ENCODE peak calls at places on chromosomes 3 and 15, in six cellular contexts. Q is endothelial cell of umbilical vein, D is A549, M is GM12878, K is K562, C is HepG2. X is an unnamed sample.

GRCh38 chr3:51681453-51681852 is 10.4 kb downstream of the TEX264 start:
- DNase-seq in C (no peak), D (no peak), K (no peak), M (no peak), Q (no peak), X (peak)

GRCh38 chr15:74780983-74781672 is 752 bp upstream of the CSK start:
- DNase-seq in D (no peak), K (no peak), Q (no peak), C (no peak), M (no peak), X (peak)

GRCh38 chr3:138474163-138474562 is 39.7 kb downstream of the ESYT3 start:
- DNase-seq in D (no peak), M (no peak), C (no peak), K (no peak), Q (no peak), X (no peak)

GRCh38 chr3:69020424-69020823 is 6.9 kb upstream of the EOGT start:
- DNase-seq in K (no peak), Q (no peak), C (no peak), D (no peak), M (no peak), X (no peak)

GRCh38 chr3:55267206-55267930 is 219.7 kb downstream of the WNT5A start:
- DNase-seq in K (no peak), D (no peak), M (no peak), Q (no peak), C (no peak), X (no peak)

GRCh38 chr3:34312684-34313083 is 514.3 kb downstream of the PDCD6IP start:
- DNase-seq in M (no peak), C (no peak), K (no peak), Q (no peak), D (no peak), X (no peak)

GRCh38 chr3:95297586-95297985 is 1234.7 kb downstream of the NSUN3 start:
- DNase-seq in M (no peak), D (no peak), Q (no peak), K (no peak), C (no peak), X (no peak)

GRCh38 chr15:70932397-70932796 is 39.8 kb downstream of the LRRC49 start:
- DNase-seq in Q (no peak), C (no peak), D (no peak), M (peak), K (no peak), X (no peak)

GRCh38 chr3:40631341-40631995 is 106.7 kb downstream of the ZNF621 start:
- DNase-seq in K (no peak), D (no peak), Q (no peak), M (no peak), C (no peak), X (no peak)

GRCh38 chr15:100224206-100225185 is 117.3 kb downstream of the ADAMTS17 start:
- DNase-seq in M (no peak), C (no peak), K (no peak), Q (no peak), D (no peak), X (peak)

GRCh38 chr3:107523361-107524213 is 825 bp downstream of the BBX start:
- DNase-seq in C (peak), D (no peak), M (no peak), K (peak), Q (peak), X (peak)

GRCh38 chr3:1190576-1190975 is 97.8 kb downstream of the CNTN6 start:
- DNase-seq in Q (no peak), D (no peak), C (no peak), K (no peak), M (no peak), X (no peak)

GRCh38 chr15:20645956-20646355 is 104.4 kb upstream of the GOLGA6L6 start:
- DNase-seq in C (no peak), K (no peak), D (no peak), Q (no peak), M (peak), X (peak)

GRCh38 chr3:27185231-27185989 is 183.8 kb downstream of the NEK10 start:
- DNase-seq in M (no peak), K (no peak), C (no peak), Q (no peak), D (no peak), X (no peak)

GRCh38 chr3:15631426-15632211 is 30.1 kb downstream of the BTD start:
- DNase-seq in M (no peak), C (no peak), K (peak), D (no peak), Q (no peak), X (no peak)

GRCh38 chr15:71237456-71238188 is 122.4 kb downstream of the THSD4 start:
- DNase-seq in M (no peak), K (peak), C (peak), D (peak), Q (peak), X (no peak)

GRCh38 chr3:167228135-167228534 is 152.0 kb downstream of the ZBBX start:
- DNase-seq in M (no peak), Q (no peak), C (no peak), K (no peak), D (no peak), X (peak)

GRCh38 chr3:128133273-128133883 is 9.8 kb upstream of the RUVBL1 start:
- DNase-seq in D (no peak), K (no peak), C (peak), M (no peak), Q (peak), X (peak)

GRCh38 chr3:13110678-13111116 is 37.5 kb upstream of the IQSEC1 start:
- DNase-seq in Q (no peak), C (no peak), D (no peak), K (no peak), M (peak), X (no peak)

GRCh38 chr3:192409838-192410683 is 317.3 kb downstream of the FGF12 start:
- DNase-seq in Q (peak), K (no peak), C (no peak), M (no peak), D (peak), X (no peak)

GRCh38 chr3:177476921-177477435 is 279.7 kb upstream of the TBL1XR1 start:
- DNase-seq in Q (no peak), C (no peak), M (no peak), K (no peak), D (no peak), X (no peak)

GRCh38 chr15:75694241-75695182 is 18.1 kb downstream of the CSPG4 start:
- DNase-seq in C (peak), K (peak), Q (peak), M (no peak), D (peak), X (peak)

GRCh38 chr3:36981006-36981405 is 11.9 kb downstream of the EPM2AIP1 start:
- DNase-seq in M (no peak), K (no peak), C (no peak), Q (no peak), D (no peak), X (no peak)

GRCh38 chr3:8589880-8590556 is 54.6 kb downstream of the SSUH2 start:
- DNase-seq in Q (no peak), D (no peak), K (no peak), C (no peak), M (no peak), X (no peak)

GRCh38 chr3:136670166-136670565 is 82.0 kb downstream of the STAG1 start:
- DNase-seq in Q (peak), D (no peak), M (no peak), K (no peak), C (no peak), X (no peak)

GRCh38 chr15:63362196-63362595 is 19.4 kb downstream of the CA12 start:
- DNase-seq in D (no peak), K (peak), M (no peak), C (no peak), Q (no peak), X (no peak)

GRCh38 chr3:140942221-140943104 is 827 bp downstream of the SLC25A36 start:
- DNase-seq in K (peak), Q (peak), M (no peak), D (peak), C (peak), X (peak)

GRCh38 chr3:120661963-120662347 is 20.1 kb downstream of the HGD start:
- DNase-seq in Q (no peak), D (no peak), C (no peak), M (no peak), K (no peak), X (no peak)

GRCh38 chr15:45647828-45648227 is 13.0 kb downstream of the SQOR start:
- DNase-seq in M (no peak), K (no peak), C (no peak), D (no peak), Q (no peak), X (no peak)

GRCh38 chr15:74788042-74788715 is 6.3 kb downstream of the CSK start:
- DNase-seq in Q (no peak), C (no peak), M (no peak), K (no peak), D (no peak), X (peak)

GRCh38 chr3:123739754-123740153 is 144.4 kb downstream of the MYLK start:
- DNase-seq in C (no peak), K (no peak), D (no peak), Q (no peak), M (no peak), X (no peak)

GRCh38 chr15:39801641-39802309 is 19.1 kb upstream of the FSIP1 start:
- DNase-seq in D (peak), M (no peak), Q (peak), C (peak), K (peak), X (peak)

GRCh38 chr3:11385908-11386307 is 113.7 kb downstream of the ATG7 start:
- DNase-seq in Q (peak), C (no peak), K (no peak), M (no peak), D (no peak), X (no peak)

GRCh38 chr3:31114929-31115283 is 220.4 kb upstream of the GADL1 start:
- DNase-seq in K (peak), C (no peak), D (no peak), Q (no peak), M (no peak), X (no peak)

GRCh38 chr15:51735611-51736010 is 1.8 kb downstream of the LYSMD2 start:
- DNase-seq in K (no peak), C (no peak), Q (no peak), M (no peak), D (no peak), X (peak)
- TF ChIP-seq MYC in K (no peak), C (no peak), Q (no peak), M (no peak), D (no peak), X (no peak)

DNA sequence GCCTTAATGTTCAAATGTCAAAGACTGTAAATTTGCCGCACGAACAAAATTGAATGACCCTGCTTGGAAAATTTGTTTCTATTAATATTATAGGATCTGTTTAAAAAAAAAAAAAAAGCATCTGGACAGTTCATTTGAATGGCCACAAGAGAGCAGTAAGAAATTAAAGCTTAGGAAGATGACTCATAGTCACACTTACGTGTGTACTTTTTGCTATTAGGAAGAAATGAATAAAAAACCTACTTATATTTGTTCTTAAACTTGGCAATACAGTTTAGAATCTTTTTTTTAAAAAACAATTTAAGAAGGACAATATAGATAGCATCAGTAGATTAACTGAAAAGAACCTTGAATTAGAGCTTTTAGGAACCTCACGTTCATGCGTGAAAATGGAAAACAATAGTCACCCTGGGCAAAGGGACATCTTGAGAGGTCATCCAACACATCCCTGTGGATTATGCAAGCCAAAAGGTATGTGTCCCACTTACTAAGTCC is 621.8 kb downstream of the MECOM start:
- DNase-seq in K (peak), C (peak), D (peak), M (no peak), Q (peak), X (peak)
- TF ChIP-seq MYC in K (no peak), C (no peak), D (no peak), M (no peak), Q (no peak), X (no peak)

GRCh38 chr15:78917888-78918287 is 27.0 kb downstream of the CTSH start:
- DNase-seq in M (no peak), D (no peak), K (no peak), C (no peak), Q (no peak), X (no peak)
- TF ChIP-seq MYC in M (no peak), D (no peak), K (no peak), C (no peak), Q (no peak), X (no peak)

GRCh38 chr15:67825880-67826716 is 789 bp downstream of the SKOR1 start:
- DNase-seq in C (no peak), K (no peak), Q (no peak), D (no peak), M (no peak), X (no peak)

GRCh38 chr15:67826717-67827560 is 1.6 kb downstream of the SKOR1 start:
- DNase-seq in K (no peak), C (no peak), Q (no peak), M (no peak), D (no peak), X (no peak)

GRCh38 chr15:67828969-67829646 is 3.8 kb downstream of the SKOR1 start:
- DNase-seq in K (no peak), M (no peak), C (no peak), D (no peak), Q (no peak), X (no peak)

GRCh38 chr15:67828379-67828968 is 3.2 kb downstream of the SKOR1 start:
- DNase-seq in K (no peak), Q (no peak), C (no peak), M (no peak), D (no peak), X (no peak)

DNA sequence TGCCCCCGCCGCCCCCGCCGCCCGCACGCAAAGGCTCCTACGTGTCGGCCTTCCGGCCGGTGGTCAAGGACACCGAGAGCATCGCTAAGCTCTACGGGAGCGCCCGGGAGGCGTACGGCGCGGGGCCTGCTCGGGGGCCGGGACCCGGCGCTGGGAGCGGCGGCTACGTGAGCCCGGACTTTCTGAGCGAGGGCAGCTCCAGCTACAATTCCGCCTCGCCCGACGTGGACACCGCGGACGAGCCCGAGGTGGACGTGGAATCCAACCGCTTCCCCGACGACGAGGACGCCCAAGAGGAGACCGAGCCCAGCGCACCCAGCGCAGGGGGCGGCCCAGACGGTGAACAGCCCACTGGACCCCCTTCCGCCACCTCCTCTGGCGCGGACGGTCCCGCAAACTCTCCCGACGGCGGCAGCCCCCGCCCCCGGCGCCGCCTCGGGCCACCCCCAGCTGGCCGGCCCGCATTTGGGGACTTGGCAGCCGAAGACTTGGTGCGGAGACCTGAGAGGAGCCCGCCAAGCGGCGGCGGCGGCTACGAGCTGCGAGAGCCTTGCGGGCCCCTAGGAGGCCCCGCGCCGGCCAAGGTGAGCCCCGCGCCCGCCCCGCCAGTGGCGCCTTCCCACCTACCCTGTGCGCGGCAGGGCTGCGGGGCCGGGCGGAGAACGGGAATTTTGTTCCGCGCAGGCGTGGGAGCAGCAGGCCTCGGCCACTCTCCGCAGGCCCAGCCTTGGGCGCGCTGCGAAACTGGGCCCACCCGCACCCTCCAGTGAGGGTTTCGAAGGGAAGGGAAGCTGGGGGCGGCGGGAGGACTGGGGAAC is 2.5 kb downstream of the SKOR1 start:
- DNase-seq in Q (no peak), K (no peak), M (no peak), D (no peak), C (no peak), X (no peak)
- TF ChIP-seq MYC in Q (no peak), K (no peak), M (no peak), D (no peak), C (no peak), X (no peak)

GRCh38 chr3:73143821-73144237 is 82.4 kb downstream of the EBLN2 start:
- DNase-seq in C (no peak), D (no peak), M (no peak), Q (no peak), K (peak), X (no peak)
- TF ChIP-seq MYC in C (no peak), D (no peak), M (no peak), Q (no peak), K (no peak), X (no peak)

GRCh38 chr15:22895465-22896190 is 57.2 kb downstream of the NIPA2 start:
- DNase-seq in D (peak), C (no peak), Q (no peak), K (peak), M (peak), X (peak)
- TF ChIP-seq MYC in D (peak), C (no peak), Q (no peak), K (no peak), M (no peak), X (no peak)

DNA sequence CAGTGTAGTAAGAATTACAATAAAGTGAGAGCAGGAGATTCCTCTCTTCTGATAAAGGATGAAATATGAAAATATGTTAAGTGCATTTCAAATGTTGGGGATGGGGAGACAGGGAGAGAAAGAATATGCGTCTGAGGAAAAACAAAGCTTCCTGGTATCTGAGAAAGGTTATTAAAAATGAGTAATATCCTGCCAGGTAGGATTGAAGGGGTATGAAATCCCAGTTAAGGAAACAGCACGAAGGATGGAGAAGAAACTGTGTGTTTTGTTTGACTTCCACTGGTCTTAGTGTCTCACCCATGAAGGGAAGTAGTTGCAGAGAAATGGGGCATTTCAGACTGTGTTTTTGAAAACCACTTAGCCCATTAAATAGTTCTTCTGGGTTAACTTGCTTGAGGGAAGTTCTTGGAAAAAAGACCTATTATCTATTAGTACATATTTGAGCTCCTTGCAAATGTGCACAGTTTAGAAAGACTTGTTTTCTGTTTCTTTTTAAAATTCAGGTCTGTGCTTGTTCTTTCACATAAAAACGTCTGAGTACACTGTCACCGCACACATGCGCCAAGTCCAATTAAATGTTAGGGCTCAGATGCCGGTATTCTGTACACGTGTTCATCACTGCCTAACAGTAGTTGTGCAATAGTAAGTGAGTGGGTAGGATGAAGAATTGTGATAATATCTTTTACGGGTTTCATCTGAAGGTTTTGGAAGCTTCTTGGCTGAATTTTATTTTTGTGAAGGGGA is 196.1 kb upstream of the P2RY1 start:
- DNase-seq in Q (no peak), C (no peak), K (no peak), D (no peak), M (no peak), X (no peak)
- TF ChIP-seq MYC in Q (no peak), C (no peak), K (no peak), D (no peak), M (no peak), X (no peak)

GRCh38 chr3:114880078-114880477 is 267.0 kb downstream of the ZBTB20 start:
- DNase-seq in K (no peak), M (no peak), D (no peak), Q (no peak), C (no peak), X (no peak)

GRCh38 chr3:114878119-114878839 is 268.8 kb downstream of the ZBTB20 start:
- DNase-seq in Q (no peak), C (no peak), M (no peak), D (no peak), K (no peak), X (no peak)

GRCh38 chr3:114877378-114878118 is 269.5 kb downstream of the ZBTB20 start:
- DNase-seq in Q (peak), K (no peak), C (no peak), M (no peak), D (no peak), X (no peak)

GRCh38 chr3:114874447-114874846 is 272.6 kb downstream of the ZBTB20 start:
- DNase-seq in K (no peak), Q (peak), D (no peak), M (no peak), C (no peak), X (no peak)

DNA sequence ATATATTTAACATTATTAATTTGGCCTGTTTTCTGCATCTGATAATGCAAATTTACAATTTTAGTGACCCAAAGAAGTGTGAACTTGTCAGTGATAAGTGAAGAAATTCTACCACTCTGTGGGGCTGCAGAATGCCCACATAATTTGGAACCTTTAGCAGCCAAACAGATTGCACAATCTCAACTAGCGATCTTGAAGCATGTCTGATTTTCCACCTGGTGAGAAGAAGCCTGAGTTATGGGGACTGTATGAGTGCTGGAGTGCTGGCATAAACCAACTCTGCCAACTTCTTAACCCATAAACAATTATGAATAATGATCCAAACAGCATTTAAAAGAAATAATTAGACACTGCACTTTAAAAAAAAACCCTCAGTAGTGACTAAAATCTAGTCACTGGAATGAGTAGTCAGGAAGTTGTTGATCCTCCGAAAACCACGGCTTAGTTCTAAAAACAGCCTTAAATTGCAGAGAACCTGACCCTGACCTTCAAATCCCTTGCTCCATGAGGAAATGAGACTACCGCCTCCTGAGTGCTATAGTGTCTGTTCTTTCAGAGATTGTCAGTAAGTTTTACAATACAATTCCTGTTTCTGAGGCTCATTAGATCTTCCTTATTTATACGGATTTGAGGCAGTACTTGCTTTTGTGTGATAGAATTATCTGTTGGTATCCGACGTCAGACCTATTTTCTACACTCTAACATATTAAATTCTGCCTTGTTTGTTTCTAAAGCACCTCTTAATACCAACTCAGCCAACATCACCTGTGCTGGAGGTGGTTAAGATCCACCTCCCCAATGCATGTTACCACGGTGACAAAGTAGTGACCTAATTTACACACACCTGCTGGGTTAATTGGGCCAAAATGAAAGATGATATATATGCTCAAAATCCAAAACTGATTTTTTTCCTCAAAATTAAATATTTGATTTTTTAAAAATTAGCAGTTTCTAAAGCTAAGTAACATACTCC is 267.7 kb downstream of the ZBTB20 start:
- DNase-seq in D (no peak), Q (peak), M (peak), K (no peak), C (no peak), X (no peak)
- TF ChIP-seq MYC in D (no peak), Q (no peak), M (no peak), K (no peak), C (no peak), X (no peak)

X was measured in NB4.